ENCODE peak calls at places on chromosome 19, in ten cellular contexts. F is lower leg skin; L is H1; A is pulmonary artery endothelial cell; S is spleen; Y is activated T-cell treated with anti-CD3 and anti-CD28 coated beads, Interleukin-2, amount 50 U/mL, for 72 hours; P is body of pancreas; T is ascending aorta; G is pons; C is stomach. H is an unnamed sample.

GRCh38 chr19:18946918-18947317 is 5.9 kb upstream of the HOMER3 start:
- DNase-seq in L (no peak), P (no peak), Y (no peak), S (no peak), G (no peak), C (no peak), F (no peak), A (no peak), T (no peak), H (peak)

GRCh38 chr19:13169769-13170168 is 19.6 kb downstream of the IER2 start:
- DNase-seq in F (no peak), S (no peak), T (no peak), Y (no peak), P (no peak), G (no peak), L (no peak), C (peak), A (no peak), H (no peak)

GRCh38 chr19:29546583-29547190 is 20.9 kb downstream of the VSTM2B start:
- DNase-seq in L (no peak), Y (no peak), A (no peak), G (no peak), C (no peak), F (peak), P (no peak), S (peak), T (no peak), H (no peak)

GRCh38 chr19:34493038-34493648 is 11.6 kb downstream of the WTIP start:
- DNase-seq in Y (no peak), L (no peak), G (no peak), S (peak), C (no peak), F (no peak), A (no peak), T (no peak), P (no peak), H (no peak)

GRCh38 chr19:44892932-44893331 is 1.9 kb downstream of the TOMM40 start:
- DNase-seq in G (no peak), P (no peak), A (no peak), T (no peak), F (no peak), Y (no peak), S (no peak), L (no peak), C (no peak), H (no peak)

GRCh38 chr19:33520844-33521479 is 629 bp downstream of the PEPD start:
- DNase-seq in A (no peak), G (no peak), F (no peak), P (no peak), T (no peak), L (no peak), C (no peak), Y (no peak), S (no peak), H (no peak)

GRCh38 chr19:5539431-5539833 is 28.3 kb downstream of the TINCR start:
- DNase-seq in P (no peak), F (no peak), C (no peak), Y (no peak), A (no peak), G (peak), L (peak), S (no peak), T (no peak), H (peak)

GRCh38 chr19:32406161-32407003 is 812 bp downstream of the DPY19L3 start:
- DNase-seq in F (no peak), T (no peak), S (no peak), C (no peak), P (no peak), A (no peak), Y (no peak), G (no peak), L (no peak), H (peak)

GRCh38 chr19:34712606-34713261 is 21.3 kb upstream of the ZNF181 start:
- DNase-seq in G (peak), A (peak), F (no peak), S (no peak), P (peak), Y (peak), L (peak), C (peak), T (peak), H (peak)

GRCh38 chr19:42126565-42126964 is 5.7 kb downstream of the POU2F2 start:
- DNase-seq in S (no peak), A (no peak), Y (no peak), L (no peak), P (no peak), G (no peak), F (no peak), C (no peak), T (no peak), H (no peak)

GRCh38 chr19:16141043-16141442 is 2.4 kb upstream of the HSH2D start:
- DNase-seq in P (no peak), G (no peak), S (peak), A (no peak), L (no peak), C (no peak), F (no peak), T (no peak), Y (no peak), H (no peak)

GRCh38 chr19:38441660-38442348 is 8.3 kb downstream of the RYR1 start:
- DNase-seq in A (no peak), Y (peak), P (no peak), T (no peak), G (no peak), L (peak), S (no peak), C (no peak), F (no peak), H (no peak)

GRCh38 chr19:46197314-46198070 is 32.0 kb upstream of the IGFL1 start:
- DNase-seq in G (no peak), L (no peak), S (no peak), T (no peak), A (no peak), F (no peak), P (no peak), C (no peak), Y (no peak), H (no peak)

GRCh38 chr19:17159466-17160393 is 55.4 kb upstream of the USE1 start:
- DNase-seq in T (no peak), G (no peak), Y (no peak), L (peak), C (no peak), P (no peak), A (no peak), F (no peak), S (no peak), H (no peak)

GRCh38 chr19:28288850-28289249 is 924.1 kb downstream of the UQCRFS1 start:
- DNase-seq in T (no peak), A (no peak), L (no peak), F (no peak), P (peak), C (no peak), G (no peak), S (no peak), Y (no peak), H (no peak)

GRCh38 chr19:53037101-53038097 is 7.1 kb upstream of the ERVV-2 start:
- DNase-seq in C (no peak), G (no peak), F (peak), A (peak), S (peak), Y (peak), L (peak), P (peak), T (no peak), H (peak)

GRCh38 chr19:52138614-52139290 is 986 bp downstream of the ZNF616 start:
- DNase-seq in G (peak), Y (peak), L (peak), A (no peak), S (peak), P (peak), F (no peak), T (no peak), C (no peak), H (peak)

GRCh38 chr19:43625918-43626579 is 6.6 kb upstream of the ZNF428 start:
- DNase-seq in S (no peak), L (peak), P (no peak), F (no peak), Y (no peak), C (no peak), A (no peak), G (no peak), T (no peak), H (peak)

GRCh38 chr19:35165200-35166058 is 10.9 kb downstream of the FXYD5 start:
- DNase-seq in Y (no peak), A (no peak), P (no peak), F (peak), S (no peak), T (no peak), G (no peak), L (no peak), C (no peak), H (no peak)

GRCh38 chr19:48881741-48882657 is 9.8 kb downstream of the PPP1R15A start:
- DNase-seq in S (no peak), Y (peak), G (peak), F (no peak), C (no peak), A (no peak), P (no peak), L (peak), T (no peak), H (peak)

GRCh38 chr19:3785464-3785937 is 680 bp downstream of the MATK start:
- DNase-seq in C (no peak), S (peak), A (no peak), P (no peak), G (no peak), L (no peak), T (no peak), F (no peak), Y (peak), H (no peak)

GRCh38 chr19:51002542-51003311 is 1.3 kb upstream of the KLK8 start:
- DNase-seq in S (peak), T (no peak), L (peak), G (peak), F (no peak), P (no peak), A (no peak), Y (peak), C (no peak), H (no peak)

GRCh38 chr19:46580247-46580646 is 20.9 kb upstream of the CALM3 start:
- DNase-seq in P (no peak), T (no peak), A (no peak), S (no peak), C (no peak), L (no peak), Y (no peak), G (no peak), F (peak), H (no peak)

GRCh38 chr19:16594681-16595091 is 22.5 kb upstream of the SLC35E1 start:
- DNase-seq in L (no peak), P (no peak), G (no peak), Y (peak), C (no peak), S (no peak), T (no peak), A (no peak), F (no peak), H (no peak)

GRCh38 chr19:2308114-2308556 is at the start of gene LINGO3:
- DNase-seq in L (no peak), S (no peak), F (no peak), Y (no peak), T (no peak), P (no peak), A (no peak), C (no peak), G (no peak), H (no peak)

GRCh38 chr19:10112037-10112751 is 701 bp downstream of the P2RY11 start:
- DNase-seq in P (no peak), A (no peak), F (no peak), L (no peak), S (no peak), T (no peak), G (no peak), C (no peak), Y (peak), H (no peak)

GRCh38 chr19:12789904-12790619 is 1.2 kb upstream of the JUNB start:
- DNase-seq in G (peak), C (peak), F (peak), T (peak), P (peak), A (peak), Y (peak), L (peak), S (peak), H (peak)